ENCODE peak calls at places on chromosomes 16 and 17, in five cellular contexts. W is SK-N-SH, T is PC-9, B is hepatocyte, A is HCT116. E is an unnamed sample.

GRCh38 chr17:68832140-68832871 is 122.9 kb downstream of the ABCA8 start:
- DNase-seq in W (no peak), T (no peak), B (no peak), A (no peak), E (no peak)

GRCh38 chr17:49450735-49451134 is 36.1 kb upstream of the PHB1 start:
- DNase-seq in W (no peak), T (no peak), B (no peak), A (no peak), E (peak; percentile 34)

GRCh38 chr17:42459256-42459982 is 741 bp downstream of the ATP6V0A1 start:
- DNase-seq in W (peak; percentile 56), T (peak; percentile 64), B (peak; percentile 81), A (no peak), E (peak; percentile 59)

GRCh38 chr17:71461504-71462197 is 659.2 kb upstream of the SOX9 start:
- DNase-seq in W (no peak), T (no peak), B (no peak), A (no peak), E (no peak)

GRCh38 chr17:8781784-8782575 is 17.2 kb downstream of the MFSD6L start:
- DNase-seq in W (no peak), T (no peak), B (no peak), A (no peak), E (no peak)

GRCh38 chr16:70663524-70664324 is 17.4 kb downstream of the IL34 start:
- DNase-seq in W (peak; percentile 36), T (no peak), B (no peak), A (no peak), E (no peak)

GRCh38 chr17:14522795-14523387 is 222.0 kb downstream of the HS3ST3B1 start:
- DNase-seq in W (no peak), T (no peak), B (no peak), A (no peak), E (no peak)

GRCh38 chr16:6643083-6643686 is 689.5 kb upstream of the RBFOX1 start:
- DNase-seq in W (peak; percentile 36), T (no peak), B (peak; percentile 56), A (no peak), E (peak; percentile 47)

GRCh38 chr16:70614208-70614951 is 32.0 kb upstream of the IL34 start:
- DNase-seq in W (no peak), T (no peak), B (peak; percentile 35), A (no peak), E (no peak)

GRCh38 chr17:65633988-65634387 is 72.5 kb upstream of the AXIN2 start:
- DNase-seq in W (no peak), T (peak; percentile 82), B (no peak), A (no peak), E (no peak)

GRCh38 chr17:67496286-67496685 is 119.2 kb downstream of the PITPNC1 start:
- DNase-seq in W (no peak), T (no peak), B (peak; percentile 34), A (no peak), E (no peak)

GRCh38 chr16:87956771-87957279 is 5.6 kb downstream of the BANP start:
- DNase-seq in W (no peak), T (peak; percentile 34), B (peak; percentile 42), A (no peak), E (peak; percentile 38)

GRCh38 chr17:12053552-12053951 is 32.9 kb downstream of the MAP2K4 start:
- DNase-seq in W (no peak), T (no peak), B (no peak), A (no peak), E (no peak)

GRCh38 chr17:40582328-40582901 is 17.1 kb upstream of the CCR7 start:
- DNase-seq in W (no peak), T (no peak), B (no peak), A (no peak), E (peak; percentile 91)

GRCh38 chr16:27703545-27703944 is 153.6 kb downstream of the KATNIP start:
- DNase-seq in W (no peak), T (no peak), B (no peak), A (no peak), E (no peak)

GRCh38 chr17:45868276-45868675 is 23.6 kb downstream of the SPPL2C start:
- DNase-seq in W (no peak), T (no peak), B (no peak), A (no peak), E (no peak)

GRCh38 chr17:45863857-45864654 is 19.4 kb downstream of the SPPL2C start:
- DNase-seq in W (no peak), T (no peak), B (no peak), A (no peak), E (no peak)

GRCh38 chr17:45867702-45868101 is 23.0 kb downstream of the SPPL2C start:
- DNase-seq in W (no peak), T (no peak), B (no peak), A (peak; percentile 31), E (no peak)

GRCh38 chr17:45869676-45870341 is 24.5 kb upstream of the MAPT start:
- DNase-seq in W (no peak), T (no peak), B (no peak), A (no peak), E (no peak)

DNA sequence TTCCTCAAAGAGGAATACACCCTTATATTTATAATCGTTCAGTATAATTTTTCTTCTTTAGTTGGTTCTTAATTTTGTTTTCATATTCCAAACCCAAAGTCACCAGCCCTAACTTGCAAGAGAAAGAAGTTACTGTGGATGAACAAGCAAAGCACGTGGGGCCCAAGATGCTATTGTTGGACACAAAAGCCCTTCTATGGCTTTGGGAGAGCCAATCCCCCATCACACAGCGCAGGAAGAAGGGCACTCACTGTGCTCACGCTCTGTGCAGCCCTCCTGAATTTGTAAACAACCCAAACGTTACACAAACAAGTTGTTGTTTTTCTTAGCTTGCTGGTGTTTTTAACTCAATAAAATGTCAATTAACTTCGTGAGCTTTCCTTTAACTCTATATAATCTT is 22.5 kb downstream of the SPPL2C start:
- DNase-seq in W (no peak), T (no peak), B (no peak), A (no peak), E (no peak)
- H3K4me1 ChIP-seq in W (no peaks in the 10 kb centered on the region), T (no peaks in the 10 kb centered on the region), B (no peaks in the 10 kb centered on the region), A (peaks cover 23% of the 10 kb centered on the region), E (no peaks in the 10 kb centered on the region)

GRCh38 chr16:85447657-85448313 is 165.3 kb upstream of the GSE1 start:
- DNase-seq in W (no peak), T (no peak), B (no peak), A (no peak), E (no peak)

GRCh38 chr16:85448557-85449194 is 164.4 kb upstream of the GSE1 start:
- DNase-seq in W (peak; percentile 86), T (no peak), B (peak; percentile 82), A (no peak), E (peak; percentile 87)

GRCh38 chr16:85445779-85446222 is 167.3 kb upstream of the GSE1 start:
- DNase-seq in W (peak; percentile 79), T (no peak), B (no peak), A (no peak), E (no peak)

GRCh38 chr16:85444879-85445778 is 168.0 kb upstream of the GSE1 start:
- DNase-seq in W (peak; percentile 87), T (no peak), B (no peak), A (no peak), E (peak; percentile 80)

DNA sequence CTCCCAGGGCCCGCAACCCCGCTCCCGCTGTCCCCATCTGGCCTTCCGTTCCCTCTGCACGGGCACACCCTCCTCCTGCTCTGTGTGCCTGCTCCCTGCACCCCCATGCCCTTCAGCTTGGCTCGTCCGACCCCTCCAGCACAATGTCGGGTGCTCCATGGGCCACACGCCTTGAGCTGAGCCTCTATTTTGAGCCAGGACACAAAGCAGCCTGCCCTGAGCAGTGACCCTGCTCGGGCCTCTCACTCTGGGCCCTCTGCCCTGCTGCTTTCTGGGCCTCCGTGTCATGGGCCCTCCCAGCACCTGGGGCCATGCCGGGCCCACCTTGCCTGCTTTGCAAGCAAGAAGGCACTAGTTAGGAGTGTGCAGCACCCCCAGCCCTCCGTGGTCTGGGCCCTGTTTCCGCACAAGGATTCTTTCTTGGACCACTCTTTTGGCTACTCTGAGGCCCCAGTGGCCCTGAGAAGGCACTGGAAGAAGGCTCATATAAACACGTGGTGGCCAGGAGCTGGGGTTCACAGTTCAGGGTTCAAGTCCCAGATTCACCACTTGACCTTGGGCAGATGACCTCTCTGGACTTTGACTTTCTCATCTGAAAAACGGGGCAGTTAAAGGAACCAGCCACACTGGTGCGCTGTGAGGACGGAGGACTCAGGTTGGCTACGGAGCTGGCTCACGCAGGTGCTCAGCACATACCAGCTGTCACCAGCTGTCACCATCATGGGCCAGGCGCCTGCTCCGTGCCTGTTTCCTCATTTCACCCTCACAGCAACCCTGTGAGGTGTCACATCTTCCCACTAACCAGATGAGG is 166.1 kb upstream of the GSE1 start:
- DNase-seq in W (no peak), T (no peak), B (no peak), A (no peak), E (peak; percentile 91)
- H3K4me2 ChIP-seq in W (no peak overlapping the region), T (no peak overlapping the region), B (no peak overlapping the region), A (no peak overlapping the region), E (peak overlapping the region; percentile 70)

DNA sequence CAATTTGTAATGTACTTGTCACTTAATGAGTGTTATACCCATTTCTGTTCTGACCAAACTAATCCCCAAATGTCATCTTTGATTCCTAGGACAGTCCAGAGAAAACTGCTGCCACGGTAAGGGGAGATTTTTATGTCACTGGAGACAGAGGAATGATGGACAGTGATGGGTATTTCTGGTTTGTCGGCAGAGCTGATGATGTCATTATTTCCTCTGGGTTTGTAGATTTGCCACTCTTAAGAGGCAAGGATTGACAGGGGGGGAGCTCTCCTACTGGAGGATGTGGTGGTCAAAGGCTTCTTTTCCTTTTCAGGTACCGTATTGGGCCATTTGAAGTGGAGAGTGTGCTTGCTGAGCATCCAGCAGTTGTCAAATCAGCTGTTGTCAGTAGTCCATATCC is 12.5 kb downstream of the THUMPD1 start:
- DNase-seq in W (no peak), T (no peak), B (no peak), A (no peak), E (no peak)
- H3K9me2 ChIP-seq in W (no peaks in the 10 kb centered on the region), T (no peaks in the 10 kb centered on the region), B (no peaks in the 10 kb centered on the region), A (no peaks in the 10 kb centered on the region), E (no peaks in the 10 kb centered on the region)

GRCh38 chr17:28969706-28970393 is 18.5 kb upstream of the PHF12 start:
- DNase-seq in W (no peak), T (no peak), B (no peak), A (no peak), E (no peak)

GRCh38 chr17:28967240-28968135 is 16.2 kb upstream of the PHF12 start:
- DNase-seq in W (no peak), T (no peak), B (no peak), A (no peak), E (peak; percentile 46)

GRCh38 chr17:28968914-28969295 is 17.6 kb upstream of the PHF12 start:
- DNase-seq in W (no peak), T (no peak), B (no peak), A (no peak), E (no peak)

GRCh38 chr17:28970879-28971278 is 19.6 kb upstream of the PHF12 start:
- DNase-seq in W (no peak), T (no peak), B (no peak), A (no peak), E (no peak)

GRCh38 chr17:28968269-28968913 is 17.1 kb upstream of the PHF12 start:
- DNase-seq in W (no peak), T (no peak), B (peak; percentile 52), A (no peak), E (no peak)
- H3K4me1 ChIP-seq in W (peaks cover 46% of the 10 kb centered on the region), T (peaks cover 11% of the 10 kb centered on the region), B (peaks cover 5% of the 10 kb centered on the region), A (peaks cover 15% of the 10 kb centered on the region), E (peaks cover 15% of the 10 kb centered on the region)

GRCh38 chr17:17793378-17794214 is 43.2 kb downstream of the SREBF1 start:
- DNase-seq in W (no peak), T (no peak), B (no peak), A (no peak), E (no peak)
- H3K4me2 ChIP-seq in W (no peak overlapping the region), T (no peak overlapping the region), B (no peak overlapping the region), A (no peak overlapping the region), E (no peak overlapping the region)

E was measured in OCI-LY7.